ENCODE peak calls at places on chromosomes 13 and 19, in eight cellular contexts. W is Peyer's patch, F is tibial nerve, X is lower lobe of right lung, R is thoracic aorta, Q is testis, E is psoas muscle, V is ascending aorta. T is an unnamed sample.

GRCh38 chr13:112027250-112027649 is 39.7 kb upstream of the SOX1 start:
- DNase-seq in W (peak; percentile 33), E (no peak), F (no peak), Q (no peak), V (no peak), X (no peak), R (no peak), T (no peak)

GRCh38 chr13:102236830-102237621 is 164.8 kb downstream of the FGF14 start:
- DNase-seq in W (no peak), R (no peak), E (no peak), V (no peak), X (no peak), F (no peak), Q (no peak), T (no peak)

GRCh38 chr13:112066624-112067004 is 335 bp upstream of the SOX1 start:
- DNase-seq in Q (peak; percentile 84), E (peak; percentile 74), W (peak; percentile 56), X (peak; percentile 54), F (no peak), V (no peak), R (no peak), T (no peak)

GRCh38 chr13:111857846-111858560 is 208.9 kb upstream of the SOX1 start:
- DNase-seq in X (no peak), E (no peak), Q (no peak), R (no peak), W (no peak), F (no peak), V (no peak), T (no peak)

GRCh38 chr19:3653865-3654513 is 27.4 kb upstream of the CACTIN start:
- DNase-seq in E (no peak), Q (no peak), R (no peak), F (no peak), X (no peak), V (no peak), W (no peak), T (no peak)

GRCh38 chr19:31825134-31826094 is 476.2 kb upstream of the TSHZ3 start:
- DNase-seq in E (no peak), W (no peak), V (no peak), F (no peak), X (no peak), R (no peak), Q (no peak), T (no peak)

GRCh38 chr13:79398169-79398568 is 7.9 kb downstream of the RBM26 start:
- DNase-seq in X (no peak), F (no peak), E (no peak), V (no peak), Q (no peak), W (no peak), R (no peak), T (no peak)

GRCh38 chr19:48926909-48927308 is 6.6 kb upstream of the DHDH start:
- DNase-seq in E (no peak), R (peak; percentile 67), W (no peak), V (peak; percentile 80), F (peak; percentile 50), Q (peak; percentile 55), X (peak; percentile 70), T (peak; percentile 99)

GRCh38 chr19:40133491-40133890 is 42.7 kb upstream of the ZNF780A start:
- DNase-seq in W (no peak), X (no peak), Q (no peak), R (no peak), E (no peak), F (no peak), V (no peak), T (no peak)

GRCh38 chr13:91805605-91806004 is 407.2 kb downstream of the GPC5 start:
- DNase-seq in Q (no peak), E (no peak), V (no peak), W (no peak), X (no peak), R (no peak), F (no peak), T (no peak)
- TF ChIP-seq CTCF in Q (no peak), E (no peak), V (no peak), W (no peak), X (no peak), R (no peak), F (no peak), T (no peak)

GRCh38 chr19:47432499-47432898 is 13.2 kb upstream of the MEIS3 start:
- DNase-seq in R (no peak), V (no peak), W (no peak), Q (no peak), E (no peak), F (no peak), X (no peak), T (no peak)

GRCh38 chr19:47428177-47428894 is 9.0 kb upstream of the MEIS3 start:
- DNase-seq in E (peak; percentile 82), R (peak; percentile 68), V (peak; percentile 48), Q (peak; percentile 94), F (peak; percentile 73), W (peak; percentile 70), X (peak; percentile 86), T (peak; percentile 97)

GRCh38 chr19:47432091-47432490 is 12.8 kb upstream of the MEIS3 start:
- DNase-seq in E (no peak), R (no peak), X (no peak), V (no peak), F (no peak), W (no peak), Q (no peak), T (no peak)

GRCh38 chr19:47429140-47429793 is 9.9 kb upstream of the MEIS3 start:
- DNase-seq in Q (no peak), R (no peak), W (no peak), F (no peak), E (no peak), X (no peak), V (no peak), T (no peak)

DNA sequence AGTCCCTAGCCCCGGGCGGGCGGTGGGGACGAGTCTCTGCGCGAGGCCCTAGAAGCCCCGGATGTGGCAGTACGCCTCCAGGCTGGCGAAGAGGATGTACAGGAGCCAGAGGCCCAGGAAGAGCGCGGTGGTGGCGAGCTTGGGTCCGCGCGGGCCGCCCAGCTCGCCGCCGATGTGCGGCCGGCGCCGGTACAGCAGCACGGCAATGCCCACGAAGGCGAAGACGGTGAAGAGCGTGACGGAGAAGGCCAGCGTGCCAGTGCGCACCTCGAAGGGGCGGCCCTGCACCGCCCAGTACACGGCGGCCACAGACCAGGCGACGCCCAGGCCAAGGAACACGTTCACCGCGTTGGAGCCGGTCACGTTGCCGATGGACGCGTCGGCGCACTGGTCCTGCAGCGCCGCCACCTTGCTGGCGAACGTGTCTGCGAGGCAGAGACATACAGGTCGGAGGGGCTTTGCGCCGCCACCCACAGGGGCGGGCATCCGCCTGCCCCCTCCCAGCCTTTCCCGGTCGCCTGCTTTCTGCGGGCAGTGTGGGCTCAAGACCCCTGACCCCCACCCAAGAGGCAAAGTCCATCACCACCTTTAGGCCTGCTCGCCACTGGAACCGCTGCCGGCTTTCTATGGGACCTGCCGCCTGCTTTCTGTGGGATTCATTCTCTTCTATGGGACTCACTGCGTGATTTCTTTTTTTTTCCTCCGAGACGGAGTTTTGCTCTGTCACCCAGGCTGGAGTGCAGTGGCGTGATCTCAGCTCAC is 10.9 kb upstream of the MEIS3 start:
- DNase-seq in Q (peak; percentile 56), E (no peak), V (no peak), X (peak; percentile 71), F (no peak), W (peak; percentile 82), R (no peak), T (peak; percentile 28)
- H3K4me3 ChIP-seq in Q (peak overlapping the region; percentile 17), E (peak overlapping the region; percentile 3), V (peak overlapping the region; percentile 24), X (peak overlapping the region; percentile 33), F (peak overlapping the region; percentile 28), W (peak overlapping the region; percentile 23), R (peak overlapping the region; percentile 42), T (peak overlapping the region; percentile 17)

GRCh38 chr19:483332-484072 is 12.8 kb upstream of the MADCAM1 start:
- DNase-seq in R (no peak), V (no peak), F (no peak), Q (no peak), E (peak; percentile 46), W (no peak), X (no peak), T (no peak)

GRCh38 chr19:484494-484893 is 11.8 kb upstream of the MADCAM1 start:
- DNase-seq in W (no peak), X (no peak), V (no peak), R (no peak), Q (no peak), E (peak; percentile 48), F (no peak), T (no peak)

GRCh38 chr19:485122-485521 is 11.2 kb upstream of the MADCAM1 start:
- DNase-seq in R (no peak), F (no peak), E (peak; percentile 3), V (no peak), W (no peak), Q (no peak), X (no peak), T (no peak)

GRCh38 chr19:480016-480855 is 16.1 kb upstream of the MADCAM1 start:
- DNase-seq in X (peak; percentile 89), W (peak; percentile 80), R (peak; percentile 38), V (no peak), F (peak; percentile 86), Q (peak; percentile 90), E (peak; percentile 89), T (peak; percentile 43)

GRCh38 chr19:482186-483041 is 13.9 kb upstream of the MADCAM1 start:
- DNase-seq in Q (no peak), E (peak; percentile 28), X (no peak), V (no peak), F (no peak), W (no peak), R (no peak), T (no peak)
- TF ChIP-seq CTCF in Q (no peak), E (no peak), X (no peak), V (no peak), F (no peak), W (no peak), R (no peak), T (no peak)

GRCh38 chr19:11418166-11418517 is 972 bp downstream of the RGL3 start:
- DNase-seq in W (no peak), F (no peak), V (no peak), X (no peak), E (no peak), R (no peak), Q (no peak), T (no peak)

GRCh38 chr19:11416346-11417052 is 2.6 kb downstream of the RGL3 start:
- DNase-seq in W (no peak), V (no peak), R (no peak), Q (no peak), F (no peak), X (no peak), E (no peak), T (no peak)

GRCh38 chr19:11420429-11420893 is 1.3 kb upstream of the RGL3 start:
- DNase-seq in Q (no peak), E (peak; percentile 88), F (peak; percentile 36), R (no peak), V (no peak), X (no peak), W (no peak), T (peak; percentile 27)

GRCh38 chr19:11420894-11421606 is 1.9 kb upstream of the RGL3 start:
- DNase-seq in V (no peak), Q (no peak), X (no peak), W (no peak), R (no peak), E (peak; percentile 70), F (no peak), T (no peak)

GRCh38 chr19:11418518-11419506 is at the start of gene RGL3:
- DNase-seq in V (no peak), X (peak; percentile 67), E (peak; percentile 69), F (no peak), W (no peak), R (no peak), Q (no peak), T (no peak)
- H3K4me3 ChIP-seq in V (peak within 1 kb of the TSS; percentile 62), X (peak within 1 kb of the TSS; percentile 69), E (peak within 1 kb of the TSS; percentile 60), F (peak within 1 kb of the TSS; percentile 47), W (peak within 1 kb of the TSS; percentile 42), R (peak within 1 kb of the TSS; percentile 74), Q (peak within 1 kb of the TSS; percentile 5), T (peak within 1 kb of the TSS; percentile 45)

T was measured in fibroblast of the aortic adventitia.